ENCODE peak calls at places on chromosomes 7 and 10, in six cellular contexts. B is NCI-H1105 treated with DMSO at 0.1 percent for 48 hours; N is T-cell; G is stimulated activated CD4-positive, alpha-beta T cell treated with anti-CD3 and anti-CD28 coated beads, Interleukin-12 subunit alpha, Interleukin-12 subunit beta, amount 100 ng/mL, for 4 hours; V is activated T-helper 9 cell treated with anti-CD3 and anti-CD28 coated beads, Interleukin-2, amount 50 U/mL, for 16 hours; S is RWPE1. H is an unnamed sample.

GRCh38 chr7:80763704-80764103 is 125.3 kb downstream of the CD36 start:
- DNase-seq in V (no peak), S (no peak), G (no peak), N (no peak), B (no peak), H (no peak)

GRCh38 chr7:90797596-90797995 is 201.5 kb downstream of the CDK14 start:
- DNase-seq in V (no peak), S (no peak), N (no peak), B (no peak), G (no peak), H (no peak)

GRCh38 chr7:18508441-18509427 is 13.2 kb downstream of the HDAC9 start:
- DNase-seq in V (no peak), S (peak), B (no peak), N (no peak), G (no peak), H (no peak)

GRCh38 chr10:19824397-19825342 is 8.4 kb downstream of the PLXDC2 start:
- DNase-seq in B (no peak), G (no peak), V (no peak), S (no peak), N (no peak), H (no peak)

GRCh38 chr10:116460219-116460618 is 32.6 kb downstream of the PNLIPRP3 start:
- DNase-seq in G (no peak), B (no peak), N (no peak), S (no peak), V (no peak), H (no peak)

GRCh38 chr7:85135931-85136330 is 50.9 kb downstream of the SEMA3D start:
- DNase-seq in B (no peak), S (peak), V (no peak), G (no peak), N (no peak), H (no peak)

GRCh38 chr7:64653721-64654401 is 12.1 kb upstream of the ZNF107 start:
- DNase-seq in G (no peak), B (no peak), S (no peak), N (no peak), V (no peak), H (no peak)

GRCh38 chr10:45428611-45429510 is 54.8 kb downstream of the ALOX5 start:
- DNase-seq in B (no peak), V (no peak), N (no peak), S (no peak), G (no peak), H (no peak)

GRCh38 chr7:100171840-100172239 is 3.4 kb upstream of the GAL3ST4 start:
- DNase-seq in S (no peak), N (no peak), G (no peak), V (no peak), B (no peak), H (no peak)

GRCh38 chr7:29337628-29338116 is 143.1 kb downstream of the CHN2 start:
- DNase-seq in S (no peak), V (no peak), B (no peak), N (peak), G (no peak), H (no peak)

GRCh38 chr7:112079671-112080070 is 126.5 kb downstream of the DOCK4 start:
- DNase-seq in B (no peak), N (no peak), V (no peak), S (no peak), G (no peak), H (no peak)

GRCh38 chr10:125006921-125007391 is 65.0 kb downstream of the ZRANB1 start:
- DNase-seq in V (no peak), B (no peak), S (no peak), N (no peak), G (no peak), H (no peak)

GRCh38 chr10:129476431-129476830 is 9.4 kb downstream of the MGMT start:
- DNase-seq in V (no peak), N (no peak), S (no peak), G (no peak), B (no peak), H (no peak)

GRCh38 chr10:43156590-43157340 is 18.5 kb downstream of the CSGALNACT2 start:
- DNase-seq in B (no peak), G (no peak), N (no peak), S (no peak), V (no peak), H (no peak)

GRCh38 chr7:149720372-149721083 is 52.9 kb downstream of the ZNF467 start:
- DNase-seq in N (no peak), G (no peak), V (no peak), B (no peak), S (no peak), H (peak)

GRCh38 chr10:7589748-7590147 is 77.0 kb downstream of the ITIH5 start:
- DNase-seq in G (no peak), S (no peak), V (no peak), N (no peak), B (no peak), H (no peak)

GRCh38 chr10:55631071-55631654 is 729.9 kb downstream of the ZWINT start:
- DNase-seq in V (no peak), N (no peak), B (peak), S (peak), G (no peak), H (peak)

GRCh38 chr7:105643384-105643783 is 62.1 kb upstream of the EFCAB10 start:
- DNase-seq in N (no peak), S (no peak), G (no peak), V (no peak), B (peak), H (peak)

H was measured in neural crest cell.